ENCODE peak calls at places on chromosomes 1 and 21, in seven cellular contexts. N, K, Q, W, E, G and B are unnamed samples.

GRCh38 chr1:3364526-3364925 is 89.9 kb upstream of the ARHGEF16 start:
- DNase-seq in N (no peak), K (no peak), Q (no peak), W (no peak), E (no peak), G (no peak), B (no peak)

GRCh38 chr1:229258031-229258850 is 12.7 kb upstream of the RAB4A start:
- DNase-seq in N (peak; percentile 49), K (peak; percentile 71), Q (peak; percentile 81), W (peak; percentile 37), E (peak; percentile 76), G (peak; percentile 65), B (peak; percentile 75)

GRCh38 chr1:18580087-18580486 is 50.6 kb upstream of the PAX7 start:
- DNase-seq in N (no peak), K (no peak), Q (no peak), W (no peak), E (no peak), G (no peak), B (no peak)

GRCh38 chr1:46535063-46535462 is 16.4 kb downstream of the KNCN start:
- DNase-seq in N (no peak), K (peak; percentile 30), Q (no peak), W (no peak), E (peak; percentile 55), G (no peak), B (no peak)

GRCh38 chr1:234866007-234866866 is 256.3 kb upstream of the IRF2BP2 start:
- DNase-seq in N (peak; percentile 80), K (peak; percentile 87), Q (no peak), W (peak; percentile 58), E (peak; percentile 79), G (peak; percentile 67), B (peak; percentile 29)

GRCh38 chr1:206826409-206826808 is 39.0 kb upstream of the IL20 start:
- DNase-seq in N (no peak), K (peak; percentile 25), Q (no peak), W (no peak), E (peak; percentile 58), G (no peak), B (no peak)

GRCh38 chr21:15352009-15352408 is 287.2 kb upstream of the NRIP1 start:
- DNase-seq in N (no peak), K (no peak), Q (no peak), W (no peak), E (no peak), G (no peak), B (no peak)

GRCh38 chr1:2172012-2172411 is 22.6 kb downstream of the FAAP20 start:
- DNase-seq in N (no peak), K (no peak), Q (no peak), W (no peak), E (no peak), G (no peak), B (no peak)

GRCh38 chr1:117657949-117658660 is 52.3 kb downstream of the TENT5C start:
- DNase-seq in N (no peak), K (no peak), Q (no peak), W (no peak), E (no peak), G (no peak), B (no peak)

GRCh38 chr1:156371553-156372264 is 2.7 kb downstream of the RHBG start:
- DNase-seq in N (peak; percentile 68), K (peak; percentile 60), Q (no peak), W (peak; percentile 79), E (peak; percentile 40), G (peak; percentile 58), B (no peak)

GRCh38 chr21:33036430-33037162 is 10.9 kb downstream of the OLIG2 start:
- DNase-seq in N (peak; percentile 47), K (peak; percentile 70), Q (no peak), W (peak; percentile 65), E (peak; percentile 39), G (no peak), B (peak; percentile 21)

GRCh38 chr1:192949783-192950182 is 109.4 kb downstream of the UCHL5 start:
- DNase-seq in N (no peak), K (no peak), Q (peak; percentile 15), W (no peak), E (no peak), G (no peak), B (peak; percentile 51)